ENCODE peak calls at places on chromosome 4, in four cellular contexts. Q is mesenchymal stem cell, R is neuronal stem cell, U is H1. C is an unnamed sample.

GRCh38 chr4:158146736-158147135 is 26.1 kb downstream of the GASK1B start:
- DNase-seq in Q (no peak), U (no peak), R (no peak), C (no peak)

GRCh38 chr4:3302164-3302785 is 9.5 kb downstream of the RGS12 start:
- DNase-seq in U (no peak), Q (no peak), R (no peak), C (no peak)

GRCh38 chr4:173214661-173215060 is 46.0 kb downstream of the GALNT7 start:
- DNase-seq in R (no peak), Q (no peak), U (no peak), C (no peak)

GRCh38 chr4:8688908-8689445 is 96.4 kb downstream of the CPZ start:
- DNase-seq in Q (no peak), R (no peak), U (no peak), C (no peak)

GRCh38 chr4:55121246-55121645 is 4.1 kb downstream of the KDR start:
- DNase-seq in Q (no peak), U (no peak), R (no peak), C (no peak)

GRCh38 chr4:177907736-177908424 is 465.6 kb upstream of the AGA start:
- DNase-seq in R (no peak), Q (peak), U (no peak), C (no peak)

GRCh38 chr4:76904646-76905190 is 6.8 kb upstream of the SOWAHB start:
- DNase-seq in U (no peak), Q (no peak), R (no peak), C (peak)

GRCh38 chr4:43456383-43456782 is 563.9 kb downstream of the GRXCR1 start:
- DNase-seq in Q (peak), U (no peak), R (no peak), C (no peak)

GRCh38 chr4:108166038-108166437 is 2.7 kb downstream of the LEF1 start:
- DNase-seq in U (no peak), Q (no peak), R (no peak), C (no peak)
- H3K9ac ChIP-seq in U (no peak), Q (no peak), R (no peak), C (no peak)

GRCh38 chr4:19205853-19206252 is 1045.9 kb upstream of the SLIT2 start:
- DNase-seq in Q (no peak), U (no peak), R (no peak), C (no peak)
- H2BK12ac ChIP-seq in Q (no peak), U (no peak), R (no peak), C (no peak)

GRCh38 chr4:100184787-100185186 is 5.5 kb downstream of the DDIT4L start:
- DNase-seq in Q (no peak), R (no peak), U (no peak), C (no peak)

GRCh38 chr4:100187781-100188180 is 2.5 kb downstream of the DDIT4L start:
- DNase-seq in U (no peak), R (no peak), Q (no peak), C (no peak)

GRCh38 chr4:100189820-100190642 is at the start of gene DDIT4L:
- DNase-seq in U (no peak), R (peak), Q (peak), C (peak)

GRCh38 chr4:100190643-100191600 is 654 bp upstream of the DDIT4L start:
- DNase-seq in R (peak), Q (peak), U (no peak), C (peak)

DNA sequence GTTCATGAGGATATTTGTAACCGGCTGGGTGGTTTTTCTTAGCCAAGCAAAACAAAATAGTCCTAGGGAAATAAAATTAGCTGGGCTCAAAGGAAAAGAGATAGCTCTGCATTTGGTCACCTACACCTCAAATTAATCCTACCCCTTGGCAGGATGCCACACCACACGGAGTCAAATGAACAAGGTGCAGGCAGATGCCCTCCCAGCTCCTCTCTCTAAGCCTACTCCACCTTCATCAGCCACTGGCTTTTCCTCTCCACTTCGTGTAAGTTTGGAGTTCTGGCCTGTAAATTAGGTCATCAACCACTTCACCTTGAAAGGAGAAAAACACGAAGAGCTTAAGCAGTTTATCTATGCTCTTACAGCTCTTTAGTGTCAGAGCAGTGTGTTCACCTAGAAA is 1.4 kb downstream of the DDIT4L start:
- DNase-seq in U (no peak), Q (no peak), R (no peak), C (no peak)
- H3K9ac ChIP-seq in U (no peak), Q (peak), R (no peak), C (no peak)

DNA sequence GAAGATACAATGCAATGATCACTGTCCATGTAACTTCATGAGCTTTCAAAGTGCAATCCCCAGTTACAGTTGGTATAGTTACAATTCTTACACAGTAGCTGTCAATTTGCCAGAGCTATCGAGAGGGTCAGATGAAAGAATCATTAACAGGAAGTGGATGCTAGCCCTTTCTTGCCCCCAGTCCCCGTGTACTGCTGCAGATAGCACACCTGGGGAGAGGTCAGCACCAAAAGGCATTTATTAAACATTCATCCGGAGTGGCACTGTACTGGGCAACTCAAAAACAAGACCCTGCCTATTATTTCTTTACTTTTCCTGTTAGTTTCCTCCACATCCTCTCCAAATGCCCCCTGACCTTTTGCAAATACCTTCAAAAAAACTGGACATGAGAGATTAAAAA is 47.7 kb downstream of the SOD3 start:
- DNase-seq in R (no peak), U (no peak), Q (no peak), C (no peak)
- H2BK12ac ChIP-seq in R (no peak), U (no peak), Q (no peak), C (no peak)

DNA sequence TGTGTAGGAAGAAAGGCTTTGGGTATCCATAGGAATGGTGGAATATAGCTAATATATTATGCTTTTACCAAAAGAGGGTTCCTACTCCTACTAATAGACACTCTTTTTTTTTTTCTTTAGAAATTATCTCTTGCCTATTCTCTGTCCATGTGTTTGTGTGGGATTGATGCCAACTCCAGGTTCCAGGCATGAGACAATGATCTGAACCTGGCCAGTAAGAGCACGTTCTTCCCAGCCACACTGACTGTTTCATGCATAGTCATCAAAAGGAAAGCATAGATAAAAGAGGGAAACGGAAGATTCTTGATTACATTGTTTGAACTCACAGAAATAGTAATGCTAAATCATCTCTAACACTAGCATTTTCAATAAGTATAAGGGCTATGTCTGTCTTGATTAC is 803.4 kb upstream of the ADGRL3 start:
- DNase-seq in R (no peak), U (no peak), Q (no peak), C (no peak)
- H3K9ac ChIP-seq in R (no peak), U (no peak), Q (no peak), C (no peak)

GRCh38 chr4:6971536-6972374 is 62.1 kb downstream of the TBC1D14 start:
- DNase-seq in R (no peak), U (no peak), Q (no peak), C (no peak)

GRCh38 chr4:6969826-6970800 is 60.5 kb downstream of the TBC1D14 start:
- DNase-seq in R (no peak), U (no peak), Q (no peak), C (no peak)

GRCh38 chr4:6972911-6973310 is 63.3 kb downstream of the TBC1D14 start:
- DNase-seq in Q (peak), U (no peak), R (no peak), C (peak)

GRCh38 chr4:6974138-6974848 is 64.7 kb downstream of the TBC1D14 start:
- DNase-seq in U (peak), R (peak), Q (peak), C (peak)

DNA sequence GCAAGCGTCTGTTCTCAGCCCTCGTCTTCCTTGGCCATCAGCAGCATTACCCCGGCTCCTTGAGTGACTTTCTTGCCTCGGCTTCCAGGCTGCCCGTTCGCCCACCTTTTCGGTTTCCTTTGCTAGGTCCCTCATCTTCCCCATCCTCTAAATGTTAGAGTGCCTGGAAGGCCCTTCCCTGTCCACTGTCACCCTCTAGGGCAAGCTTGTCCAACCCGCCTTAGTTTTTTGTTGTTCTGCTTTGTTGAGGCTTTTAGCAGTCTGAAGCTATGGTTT is 62.7 kb downstream of the TBC1D14 start:
- DNase-seq in Q (no peak), U (no peak), R (no peak), C (no peak)
- H2BK12ac ChIP-seq in Q (no peak), U (peak), R (no peak), C (peak)

DNA sequence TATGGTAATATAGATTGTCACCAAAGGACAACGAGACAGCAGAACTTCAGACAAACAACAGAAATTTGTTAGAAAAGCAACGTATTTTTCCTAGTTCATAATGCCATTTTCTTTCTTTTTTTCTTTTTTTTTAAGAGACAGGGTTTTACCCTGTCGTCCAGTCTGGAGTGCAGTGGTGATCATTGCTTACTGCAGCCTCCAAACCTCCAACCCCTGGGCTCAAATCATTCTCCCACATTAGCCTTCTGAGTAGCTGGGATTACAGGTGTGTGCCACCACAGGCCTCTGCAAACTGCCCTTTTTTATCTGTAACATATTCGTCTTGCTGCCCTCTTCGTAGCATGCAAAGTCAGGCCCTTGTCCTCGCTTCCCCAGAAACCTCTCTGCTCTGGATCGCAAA is 116.5 kb upstream of the PDLIM3 start:
- DNase-seq in U (no peak), Q (no peak), R (no peak), C (no peak)
- H3K9ac ChIP-seq in U (no peak), Q (no peak), R (peak), C (no peak)

GRCh38 chr4:109302366-109303140 is at the start of gene COL25A1:
- DNase-seq in Q (peak), U (peak), R (peak), C (peak)

GRCh38 chr4:109303141-109303499 is 662 bp upstream of the COL25A1 start:
- DNase-seq in Q (peak), U (no peak), R (no peak), C (no peak)

GRCh38 chr4:109296545-109296944 is 5.9 kb downstream of the COL25A1 start:
- DNase-seq in Q (no peak), R (no peak), U (no peak), C (no peak)

GRCh38 chr4:109298279-109299010 is 4.0 kb downstream of the COL25A1 start:
- DNase-seq in R (no peak), U (no peak), Q (no peak), C (no peak)

GRCh38 chr4:109301691-109302365 is 630 bp downstream of the COL25A1 start:
- DNase-seq in Q (peak), U (no peak), R (no peak), C (peak)
- H2BK12ac ChIP-seq in Q (peak), U (peak), R (no peak), C (no peak)

GRCh38 chr4:146096374-146096773 is 79.1 kb upstream of the LSM6 start:
- DNase-seq in Q (no peak), U (no peak), R (no peak), C (no peak)

GRCh38 chr4:146098397-146098796 is 77.1 kb upstream of the LSM6 start:
- DNase-seq in R (no peak), Q (no peak), U (no peak), C (no peak)

GRCh38 chr4:146098978-146099377 is 76.5 kb upstream of the LSM6 start:
- DNase-seq in U (no peak), R (no peak), Q (no peak), C (no peak)

GRCh38 chr4:146095867-146096266 is 79.7 kb upstream of the LSM6 start:
- DNase-seq in R (no peak), U (no peak), Q (no peak), C (no peak)

GRCh38 chr4:146095091-146095690 is 80.3 kb upstream of the LSM6 start:
- DNase-seq in U (peak), R (peak), Q (peak), C (no peak)
- H3K9ac ChIP-seq in U (no peak), R (no peak), Q (no peak), C (no peak)

GRCh38 chr4:182861346-182861745 is 55.8 kb downstream of the DCTD start:
- DNase-seq in U (no peak), Q (no peak), R (no peak), C (no peak)
- H2BK12ac ChIP-seq in U (no peak), Q (no peak), R (no peak), C (no peak)